ENCODE peak calls at places on chromosomes 12 and 14, in five cellular contexts. One of them, this sample, is unnamed.

GRCh38 chr14:24441904-24442239 is 704 bp downstream of the SDR39U1 start:
- DNase-seq in dorsolateral prefrontal cortex: no peak
- DNase-seq in WTC11: no peak
- DNase-seq in brain microvascular endothelial cell: no peak
- DNase-seq in iPS DF 6.9: no peak
- DNase-seq in this sample: no peak

GRCh38 chr14:31057701-31058364 is 31.7 kb upstream of the STRN3 start:
- DNase-seq in iPS DF 6.9: no peak
- DNase-seq in dorsolateral prefrontal cortex: no peak
- DNase-seq in brain microvascular endothelial cell: no peak
- DNase-seq in WTC11: no peak
- DNase-seq in this sample: no peak

GRCh38 chr12:26126340-26127284 is 1.8 kb upstream of the BHLHE41 start:
- DNase-seq in brain microvascular endothelial cell: peak; percentile 68
- DNase-seq in iPS DF 6.9: no peak
- DNase-seq in WTC11: peak; percentile 83
- DNase-seq in dorsolateral prefrontal cortex: peak; percentile 89
- DNase-seq in this sample: no peak

GRCh38 chr14:56219666-56220413 is 101.6 kb downstream of the PELI2 start:
- DNase-seq in dorsolateral prefrontal cortex: peak; percentile 56
- DNase-seq in iPS DF 6.9: no peak
- DNase-seq in WTC11: no peak
- DNase-seq in brain microvascular endothelial cell: no peak
- DNase-seq in this sample: no peak

GRCh38 chr14:101497910-101498860 is 63.1 kb upstream of the DIO3 start:
- DNase-seq in WTC11: no peak
- DNase-seq in iPS DF 6.9: no peak
- DNase-seq in brain microvascular endothelial cell: no peak
- DNase-seq in dorsolateral prefrontal cortex: no peak
- DNase-seq in this sample: no peak

GRCh38 chr14:80264698-80265097 is 53.4 kb upstream of the DIO2 start:
- DNase-seq in WTC11: no peak
- DNase-seq in iPS DF 6.9: no peak
- DNase-seq in dorsolateral prefrontal cortex: no peak
- DNase-seq in brain microvascular endothelial cell: no peak
- DNase-seq in this sample: no peak

GRCh38 chr14:102594514-102595175 is 2.2 kb downstream of the RCOR1 start:
- DNase-seq in iPS DF 6.9: no peak
- DNase-seq in dorsolateral prefrontal cortex: peak; percentile 58
- DNase-seq in brain microvascular endothelial cell: peak; percentile 68
- DNase-seq in WTC11: peak; percentile 66
- DNase-seq in this sample: no peak

GRCh38 chr12:46770501-46771183 is 55.2 kb downstream of the SLC38A4 start:
- DNase-seq in iPS DF 6.9: no peak
- DNase-seq in brain microvascular endothelial cell: peak; percentile 53
- DNase-seq in WTC11: no peak
- DNase-seq in dorsolateral prefrontal cortex: no peak
- DNase-seq in this sample: no peak

GRCh38 chr14:51869426-51870113 is 9.2 kb downstream of the GNG2 start:
- DNase-seq in dorsolateral prefrontal cortex: no peak
- DNase-seq in iPS DF 6.9: no peak
- DNase-seq in brain microvascular endothelial cell: no peak
- DNase-seq in WTC11: no peak
- DNase-seq in this sample: no peak

GRCh38 chr12:45601888-45602287 is 127.6 kb upstream of the ARID2 start:
- DNase-seq in iPS DF 6.9: no peak
- DNase-seq in dorsolateral prefrontal cortex: no peak
- DNase-seq in brain microvascular endothelial cell: no peak
- DNase-seq in WTC11: no peak
- DNase-seq in this sample: no peak

GRCh38 chr12:70754330-70754741 is 117.1 kb upstream of the PTPRB start:
- DNase-seq in brain microvascular endothelial cell: no peak
- DNase-seq in iPS DF 6.9: no peak
- DNase-seq in WTC11: no peak
- DNase-seq in dorsolateral prefrontal cortex: peak; percentile 40
- DNase-seq in this sample: no peak

GRCh38 chr12:104710940-104711725 is 247.0 kb downstream of the SLC41A2 start:
- DNase-seq in WTC11: no peak
- DNase-seq in iPS DF 6.9: no peak
- DNase-seq in dorsolateral prefrontal cortex: no peak
- DNase-seq in brain microvascular endothelial cell: no peak
- DNase-seq in this sample: no peak

GRCh38 chr14:82642425-82642824 is 1108.8 kb upstream of the SEL1L start:
- DNase-seq in dorsolateral prefrontal cortex: no peak
- DNase-seq in WTC11: peak; percentile 65
- DNase-seq in brain microvascular endothelial cell: no peak
- DNase-seq in iPS DF 6.9: peak; percentile 31
- DNase-seq in this sample: no peak

GRCh38 chr14:76917759-76918175 is 91.6 kb downstream of the LRRC74A start:
- DNase-seq in iPS DF 6.9: no peak
- DNase-seq in dorsolateral prefrontal cortex: no peak
- DNase-seq in WTC11: no peak
- DNase-seq in brain microvascular endothelial cell: no peak
- DNase-seq in this sample: no peak

GRCh38 chr14:85576848-85577541 is 47.1 kb downstream of the FLRT2 start:
- DNase-seq in brain microvascular endothelial cell: no peak
- DNase-seq in dorsolateral prefrontal cortex: no peak
- DNase-seq in WTC11: no peak
- DNase-seq in iPS DF 6.9: no peak
- DNase-seq in this sample: no peak

GRCh38 chr14:79831198-79831890 is 380.0 kb downstream of the DIO2 start:
- DNase-seq in WTC11: no peak
- DNase-seq in brain microvascular endothelial cell: no peak
- DNase-seq in iPS DF 6.9: no peak
- DNase-seq in dorsolateral prefrontal cortex: no peak
- DNase-seq in this sample: no peak

GRCh38 chr12:54413284-54414190 is 5.5 kb downstream of the ITGA5 start:
- DNase-seq in iPS DF 6.9: no peak
- DNase-seq in WTC11: no peak
- DNase-seq in dorsolateral prefrontal cortex: no peak
- DNase-seq in brain microvascular endothelial cell: peak; percentile 59
- DNase-seq in this sample: no peak

GRCh38 chr14:97264516-97265230 is 467.5 kb downstream of the VRK1 start:
- DNase-seq in iPS DF 6.9: no peak
- DNase-seq in WTC11: no peak
- DNase-seq in brain microvascular endothelial cell: no peak
- DNase-seq in dorsolateral prefrontal cortex: no peak
- DNase-seq in this sample: no peak

GRCh38 chr14:94775875-94776217 is 5.9 kb upstream of the GSC start:
- DNase-seq in dorsolateral prefrontal cortex: no peak
- DNase-seq in brain microvascular endothelial cell: no peak
- DNase-seq in WTC11: no peak
- DNase-seq in iPS DF 6.9: no peak
- DNase-seq in this sample: no peak

GRCh38 chr14:61395115-61395725 is 73.8 kb downstream of the PRKCH start:
- DNase-seq in iPS DF 6.9: no peak
- DNase-seq in dorsolateral prefrontal cortex: no peak
- DNase-seq in brain microvascular endothelial cell: no peak
- DNase-seq in WTC11: no peak
- DNase-seq in this sample: no peak

GRCh38 chr14:74841230-74842207 is 34.4 kb downstream of the PROX2 start:
- DNase-seq in dorsolateral prefrontal cortex: no peak
- DNase-seq in iPS DF 6.9: no peak
- DNase-seq in WTC11: no peak
- DNase-seq in brain microvascular endothelial cell: no peak
- DNase-seq in this sample: no peak

GRCh38 chr14:105452963-105453362 is 21.7 kb upstream of the CRIP2 start:
- DNase-seq in iPS DF 6.9: no peak
- DNase-seq in WTC11: no peak
- DNase-seq in brain microvascular endothelial cell: no peak
- DNase-seq in dorsolateral prefrontal cortex: no peak
- DNase-seq in this sample: no peak

GRCh38 chr12:2052861-2053674 is at the start of gene CACNA1C:
- DNase-seq in iPS DF 6.9: no peak
- DNase-seq in dorsolateral prefrontal cortex: peak; percentile 70
- DNase-seq in brain microvascular endothelial cell: no peak
- DNase-seq in WTC11: peak; percentile 71
- DNase-seq in this sample: no peak

GRCh38 chr12:50647031-50647430 is 116.9 kb upstream of the ATF1 start:
- DNase-seq in WTC11: no peak
- DNase-seq in dorsolateral prefrontal cortex: no peak
- DNase-seq in brain microvascular endothelial cell: no peak
- DNase-seq in iPS DF 6.9: no peak
- DNase-seq in this sample: no peak

GRCh38 chr12:119014368-119014767 is 33.0 kb downstream of the SRRM4 start:
- DNase-seq in WTC11: no peak
- DNase-seq in brain microvascular endothelial cell: no peak
- DNase-seq in dorsolateral prefrontal cortex: peak; percentile 74
- DNase-seq in iPS DF 6.9: no peak
- DNase-seq in this sample: no peak

GRCh38 chr12:7961395-7962188 is 25.6 kb upstream of the SLC2A3 start:
- DNase-seq in iPS DF 6.9: no peak
- DNase-seq in dorsolateral prefrontal cortex: no peak
- DNase-seq in WTC11: no peak
- DNase-seq in brain microvascular endothelial cell: no peak
- DNase-seq in this sample: no peak